ENCODE peak calls at places on chromosomes 3 and 15, in seven cellular contexts. S, D, W, C, R, L and A are unnamed samples.

GRCh38 chr3:177554900-177555759 is 357.8 kb upstream of the TBL1XR1 start:
- DNase-seq in R (peak), D (peak), W (no peak), L (no peak), C (no peak), S (peak), A (no peak)

GRCh38 chr3:174548841-174549623 is 310.1 kb upstream of the NAALADL2 start:
- DNase-seq in R (no peak), W (no peak), S (no peak), D (no peak), C (no peak), L (no peak), A (no peak)

GRCh38 chr3:52346623-52347530 is 30.8 kb downstream of the DNAH1 start:
- DNase-seq in S (no peak), L (peak), D (peak), C (no peak), W (no peak), R (peak), A (no peak)

GRCh38 chr15:48800811-48801460 is 9.9 kb downstream of the CEP152 start:
- DNase-seq in R (no peak), S (no peak), L (no peak), W (no peak), D (peak), C (peak), A (no peak)

GRCh38 chr15:58441376-58442070 is 9.7 kb downstream of the LIPC start:
- DNase-seq in R (no peak), D (peak), W (no peak), C (no peak), L (no peak), S (no peak), A (no peak)

GRCh38 chr15:78200276-78200930 is 34.0 kb downstream of the ACSBG1 start:
- DNase-seq in L (no peak), W (peak), R (no peak), C (no peak), D (no peak), S (no peak), A (no peak)

GRCh38 chr3:11452988-11453847 is 181.0 kb downstream of the ATG7 start:
- DNase-seq in R (peak), W (no peak), D (peak), L (no peak), S (no peak), C (no peak), A (no peak)

GRCh38 chr3:123323781-123324180 is 122.0 kb downstream of the SEC22A start:
- DNase-seq in W (no peak), L (no peak), D (no peak), S (no peak), R (no peak), C (no peak), A (no peak)

GRCh38 chr3:27589795-27590194 is 105.6 kb upstream of the SLC4A7 start:
- DNase-seq in C (no peak), L (no peak), R (no peak), D (peak), S (no peak), W (no peak), A (no peak)

GRCh38 chr3:180277036-180277435 is 240.3 kb upstream of the PEX5L start:
- DNase-seq in L (no peak), D (peak), S (no peak), W (no peak), C (no peak), R (no peak), A (no peak)

GRCh38 chr3:13618836-13619235 is 69.9 kb downstream of the FBLN2 start:
- DNase-seq in L (no peak), R (no peak), W (no peak), C (no peak), D (no peak), S (no peak), A (no peak)

GRCh38 chr3:13620776-13621365 is 71.9 kb downstream of the FBLN2 start:
- DNase-seq in L (no peak), R (no peak), W (no peak), D (no peak), S (no peak), C (no peak), A (no peak)

GRCh38 chr3:13620281-13620680 is 71.4 kb downstream of the FBLN2 start:
- DNase-seq in C (no peak), W (no peak), S (no peak), D (no peak), L (no peak), R (no peak), A (no peak)

GRCh38 chr3:13617981-13618380 is 69.1 kb downstream of the FBLN2 start:
- DNase-seq in S (no peak), D (no peak), L (no peak), R (no peak), W (no peak), C (no peak), A (no peak)

DNA sequence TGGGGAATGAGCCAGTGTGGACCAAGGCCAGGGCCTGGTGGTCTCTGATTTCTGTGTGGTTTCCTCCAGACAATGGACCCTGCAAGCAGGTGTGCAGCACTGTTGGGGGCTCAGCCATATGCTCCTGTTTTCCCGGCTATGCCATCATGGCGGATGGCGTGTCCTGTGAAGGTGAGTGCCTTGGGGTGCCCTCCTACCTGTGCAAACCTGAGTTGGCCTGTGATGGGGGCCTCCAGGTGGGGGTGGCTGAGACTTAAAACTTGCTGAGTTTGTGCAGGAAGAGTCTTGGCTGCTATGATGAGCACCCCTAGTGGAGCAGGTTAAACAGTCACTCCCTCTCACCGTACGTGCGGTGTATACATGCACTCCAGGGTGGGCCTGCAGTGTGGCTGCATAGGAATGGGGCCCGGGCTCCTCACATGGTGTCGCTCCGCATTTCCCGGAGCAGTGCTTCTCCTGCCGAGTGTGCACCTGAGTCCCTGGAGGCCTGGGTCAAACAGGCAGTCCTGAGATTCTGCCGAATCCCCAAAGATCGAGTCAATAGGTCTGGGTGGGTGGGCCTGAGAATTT is 70.8 kb downstream of the FBLN2 start:
- DNase-seq in S (no peak), L (no peak), R (no peak), W (no peak), C (no peak), D (no peak), A (no peak)
- TF ChIP-seq CTCF in S (no peak), L (no peak), R (no peak), W (no peak), C (no peak), D (no peak), A (no peak)

GRCh38 chr15:41512078-41512394 is 1.6 kb downstream of the LTK start:
- DNase-seq in R (no peak), S (peak), W (no peak), L (no peak), D (no peak), C (no peak), A (no peak)
- H3K4me3 ChIP-seq in R (no peak), S (peak), W (peak), L (no peak), D (no peak), C (no peak), A (no peak)

DNA sequence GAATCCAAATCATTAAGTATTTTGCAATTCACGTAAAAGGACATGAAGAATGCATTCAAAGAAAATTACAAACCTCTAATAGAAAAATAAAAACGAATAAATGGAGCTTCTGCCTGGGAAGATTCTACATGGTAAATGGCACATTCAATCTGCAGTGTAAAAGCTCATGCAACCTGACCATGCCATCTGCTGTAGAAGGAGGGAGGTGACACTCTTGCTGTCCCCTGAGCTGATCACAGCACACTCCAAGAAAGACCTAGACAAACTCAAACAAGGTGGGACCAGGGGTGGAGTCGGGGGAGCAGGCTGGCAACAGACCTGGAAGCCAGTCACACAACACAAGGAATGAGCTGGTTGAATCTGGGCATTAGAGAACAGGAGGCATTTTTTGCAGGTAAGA is 101.8 kb downstream of the BDH1 start:
- DNase-seq in S (peak), C (peak), D (no peak), W (no peak), L (no peak), R (no peak), A (no peak)
- TF ChIP-seq CTCF in S (peak), C (peak), D (peak), W (no peak), L (peak), R (peak), A (peak)

GRCh38 chr3:191290311-191291025 is 38.7 kb upstream of the CCDC50 start:
- DNase-seq in L (no peak), D (peak), S (no peak), C (no peak), R (no peak), W (no peak), A (no peak)
- H3K4me3 ChIP-seq in L (no peak), D (no peak), S (no peak), C (peak), R (no peak), W (no peak), A (no peak)

GRCh38 chr3:160225181-160226025 is at the start of gene C3orf80:
- DNase-seq in L (peak), S (peak), R (no peak), D (no peak), W (peak), C (peak), A (no peak)
- TF ChIP-seq CTCF in L (peak), S (no peak), R (no peak), D (no peak), W (no peak), C (peak), A (peak)

GRCh38 chr15:57223345-57223744 is 153.0 kb upstream of the CGNL1 start:
- DNase-seq in R (no peak), L (no peak), C (no peak), S (no peak), W (no peak), D (no peak), A (no peak)
- H3K4me3 ChIP-seq in R (peak), L (no peak), C (no peak), S (no peak), W (no peak), D (no peak), A (no peak)

DNA sequence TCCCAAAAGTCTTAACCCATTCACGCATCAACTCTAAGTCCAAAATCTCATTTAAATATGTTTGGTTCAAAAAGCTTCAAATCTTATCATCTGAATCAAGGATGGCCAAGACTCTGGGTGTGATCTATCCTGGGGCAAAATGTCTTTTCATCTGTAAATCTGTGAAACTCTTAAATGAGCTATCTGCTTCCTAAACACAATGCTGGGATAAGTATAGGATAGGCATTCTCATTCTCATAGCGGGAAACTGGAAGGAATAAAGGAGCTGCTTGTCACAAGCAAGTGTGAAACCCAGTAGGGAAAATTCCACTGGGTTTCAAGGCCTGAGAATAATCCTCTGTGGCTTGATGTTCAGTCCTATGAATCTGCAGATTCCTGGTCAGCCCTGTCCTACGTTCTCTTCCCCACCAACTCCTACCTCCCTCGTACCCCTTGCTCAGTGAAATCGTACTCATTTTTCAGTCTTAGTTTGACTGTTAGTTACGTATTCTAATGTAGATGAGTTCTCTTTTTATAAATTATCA is 156.7 kb downstream of the EPHA3 start:
- DNase-seq in S (no peak), C (no peak), W (no peak), L (no peak), R (no peak), D (no peak), A (no peak)
- TF ChIP-seq CTCF in S (no peak), C (no peak), W (no peak), L (no peak), R (no peak), D (no peak), A (no peak)

GRCh38 chr3:107829185-107829584 is 261.6 kb downstream of the CD47 start:
- DNase-seq in W (no peak), S (no peak), L (no peak), R (no peak), D (no peak), C (no peak), A (no peak)
- H3K4me3 ChIP-seq in W (no peak), S (no peak), L (no peak), R (no peak), D (no peak), C (no peak), A (no peak)

GRCh38 chr15:34969340-34970097 is at the start of gene AQR:
- DNase-seq in L (peak), R (peak), C (peak), S (peak), W (peak), D (peak), A (peak)
- TF ChIP-seq CTCF in L (peak), R (peak), C (peak), S (peak), W (peak), D (peak), A (peak)